ENCODE peak calls at places on chromosome 5, in nine cellular contexts. One of them, this sample, is unnamed. For H3K36me3, the result is how much of the 10 kb centered on the place peaks cover.

GRCh38 chr5:81630721-81631120 is 120.2 kb downstream of the SSBP2 start:
- DNase-seq in heart right ventricle: no peak
- DNase-seq in SK-N-SH: no peak
- DNase-seq in breast epithelium: no peak
- DNase-seq in psoas muscle: no peak
- DNase-seq in left ventricle myocardium inferior: no peak
- DNase-seq in PC-9: no peak
- DNase-seq in adrenal gland: no peak
- DNase-seq in brain microvascular endothelial cell: no peak
- DNase-seq in this sample: no peak

GRCh38 chr5:103755974-103756373 is 193.4 kb upstream of the NUDT12 start:
- DNase-seq in psoas muscle: no peak
- DNase-seq in brain microvascular endothelial cell: no peak
- DNase-seq in breast epithelium: no peak
- DNase-seq in left ventricle myocardium inferior: no peak
- DNase-seq in PC-9: no peak
- DNase-seq in heart right ventricle: no peak
- DNase-seq in SK-N-SH: peak
- DNase-seq in adrenal gland: no peak
- DNase-seq in this sample: no peak

GRCh38 chr5:10111575-10111974 is 138.1 kb downstream of the ATPSCKMT start:
- DNase-seq in brain microvascular endothelial cell: peak
- DNase-seq in heart right ventricle: no peak
- DNase-seq in psoas muscle: no peak
- DNase-seq in PC-9: no peak
- DNase-seq in breast epithelium: no peak
- DNase-seq in left ventricle myocardium inferior: no peak
- DNase-seq in SK-N-SH: peak
- DNase-seq in adrenal gland: peak
- DNase-seq in this sample: peak

GRCh38 chr5:143506881-143507552 is 103.5 kb upstream of the NR3C1 start:
- DNase-seq in psoas muscle: no peak
- DNase-seq in PC-9: peak
- DNase-seq in SK-N-SH: no peak
- DNase-seq in breast epithelium: peak
- DNase-seq in heart right ventricle: no peak
- DNase-seq in adrenal gland: peak
- DNase-seq in brain microvascular endothelial cell: peak
- DNase-seq in left ventricle myocardium inferior: no peak
- DNase-seq in this sample: no peak

GRCh38 chr5:51838459-51839253 is 455.4 kb downstream of the ISL1 start:
- DNase-seq in psoas muscle: no peak
- DNase-seq in breast epithelium: no peak
- DNase-seq in SK-N-SH: no peak
- DNase-seq in left ventricle myocardium inferior: no peak
- DNase-seq in brain microvascular endothelial cell: no peak
- DNase-seq in PC-9: no peak
- DNase-seq in heart right ventricle: no peak
- DNase-seq in adrenal gland: no peak
- DNase-seq in this sample: no peak

GRCh38 chr5:41004931-41005330 is 66.2 kb downstream of the MROH2B start:
- DNase-seq in adrenal gland: no peak
- DNase-seq in brain microvascular endothelial cell: no peak
- DNase-seq in left ventricle myocardium inferior: no peak
- DNase-seq in SK-N-SH: no peak
- DNase-seq in psoas muscle: no peak
- DNase-seq in breast epithelium: no peak
- DNase-seq in PC-9: no peak
- DNase-seq in heart right ventricle: no peak
- DNase-seq in this sample: no peak

GRCh38 chr5:155954739-155955445 is 372.1 kb upstream of the SGCD start:
- DNase-seq in left ventricle myocardium inferior: no peak
- DNase-seq in PC-9: no peak
- DNase-seq in breast epithelium: no peak
- DNase-seq in adrenal gland: no peak
- DNase-seq in psoas muscle: no peak
- DNase-seq in brain microvascular endothelial cell: no peak
- DNase-seq in heart right ventricle: no peak
- DNase-seq in SK-N-SH: no peak
- DNase-seq in this sample: no peak

GRCh38 chr5:4651811-4652565 is 488.1 kb upstream of the ADAMTS16 start:
- DNase-seq in SK-N-SH: no peak
- DNase-seq in left ventricle myocardium inferior: no peak
- DNase-seq in psoas muscle: no peak
- DNase-seq in brain microvascular endothelial cell: no peak
- DNase-seq in adrenal gland: no peak
- DNase-seq in PC-9: no peak
- DNase-seq in breast epithelium: no peak
- DNase-seq in heart right ventricle: no peak
- DNase-seq in this sample: no peak

GRCh38 chr5:169914766-169915165 is 65.5 kb downstream of the INSYN2B start:
- DNase-seq in PC-9: no peak
- DNase-seq in left ventricle myocardium inferior: peak
- DNase-seq in brain microvascular endothelial cell: peak
- DNase-seq in psoas muscle: peak
- DNase-seq in adrenal gland: peak
- DNase-seq in heart right ventricle: no peak
- DNase-seq in breast epithelium: peak
- DNase-seq in SK-N-SH: no peak
- DNase-seq in this sample: no peak

GRCh38 chr5:56649569-56649968 is 165.8 kb upstream of the MAP3K1 start:
- DNase-seq in heart right ventricle: peak
- DNase-seq in brain microvascular endothelial cell: no peak
- DNase-seq in PC-9: no peak
- DNase-seq in adrenal gland: no peak
- DNase-seq in breast epithelium: no peak
- DNase-seq in SK-N-SH: peak
- DNase-seq in psoas muscle: peak
- DNase-seq in left ventricle myocardium inferior: peak
- DNase-seq in this sample: peak

GRCh38 chr5:133261993-133262392 is 210.2 kb downstream of the HSPA4 start:
- DNase-seq in brain microvascular endothelial cell: no peak
- DNase-seq in adrenal gland: no peak
- DNase-seq in left ventricle myocardium inferior: no peak
- DNase-seq in breast epithelium: no peak
- DNase-seq in PC-9: no peak
- DNase-seq in heart right ventricle: no peak
- DNase-seq in psoas muscle: no peak
- DNase-seq in SK-N-SH: no peak
- DNase-seq in this sample: no peak

GRCh38 chr5:78611161-78611605 is 37.4 kb downstream of the LHFPL2 start:
- DNase-seq in psoas muscle: no peak
- DNase-seq in SK-N-SH: no peak
- DNase-seq in breast epithelium: no peak
- DNase-seq in brain microvascular endothelial cell: no peak
- DNase-seq in heart right ventricle: no peak
- DNase-seq in left ventricle myocardium inferior: no peak
- DNase-seq in PC-9: no peak
- DNase-seq in adrenal gland: no peak
- DNase-seq in this sample: no peak

GRCh38 chr5:1732955-1733354 is 66.7 kb downstream of the MRPL36 start:
- DNase-seq in heart right ventricle: no peak
- DNase-seq in breast epithelium: no peak
- DNase-seq in brain microvascular endothelial cell: no peak
- DNase-seq in left ventricle myocardium inferior: no peak
- DNase-seq in adrenal gland: no peak
- DNase-seq in PC-9: no peak
- DNase-seq in SK-N-SH: peak
- DNase-seq in psoas muscle: no peak
- DNase-seq in this sample: no peak

GRCh38 chr5:37839441-37840035 is 303 bp downstream of the GDNF start:
- DNase-seq in heart right ventricle: peak
- DNase-seq in left ventricle myocardium inferior: peak
- DNase-seq in breast epithelium: no peak
- DNase-seq in brain microvascular endothelial cell: peak
- DNase-seq in psoas muscle: peak
- DNase-seq in SK-N-SH: peak
- DNase-seq in adrenal gland: peak
- DNase-seq in PC-9: no peak
- DNase-seq in this sample: peak

GRCh38 chr5:32852535-32852934 is 141.4 kb downstream of the NPR3 start:
- DNase-seq in SK-N-SH: no peak
- DNase-seq in psoas muscle: peak
- DNase-seq in adrenal gland: peak
- DNase-seq in left ventricle myocardium inferior: peak
- DNase-seq in brain microvascular endothelial cell: peak
- DNase-seq in breast epithelium: no peak
- DNase-seq in heart right ventricle: peak
- DNase-seq in PC-9: no peak
- DNase-seq in this sample: no peak

GRCh38 chr5:86999951-87000350 is 267.7 kb upstream of the RASA1 start:
- DNase-seq in brain microvascular endothelial cell: no peak
- DNase-seq in heart right ventricle: no peak
- DNase-seq in adrenal gland: no peak
- DNase-seq in PC-9: no peak
- DNase-seq in left ventricle myocardium inferior: no peak
- DNase-seq in SK-N-SH: no peak
- DNase-seq in psoas muscle: no peak
- DNase-seq in breast epithelium: no peak
- DNase-seq in this sample: no peak

GRCh38 chr5:176560364-176560763 is 11.2 kb downstream of the CDHR2 start:
- DNase-seq in psoas muscle: no peak
- DNase-seq in breast epithelium: no peak
- DNase-seq in heart right ventricle: no peak
- DNase-seq in SK-N-SH: no peak
- DNase-seq in adrenal gland: no peak
- DNase-seq in left ventricle myocardium inferior: no peak
- DNase-seq in brain microvascular endothelial cell: no peak
- DNase-seq in PC-9: no peak
- DNase-seq in this sample: no peak

GRCh38 chr5:149838881-149839739 is 105.5 kb downstream of the PDE6A start:
- DNase-seq in heart right ventricle: no peak
- DNase-seq in left ventricle myocardium inferior: no peak
- DNase-seq in PC-9: peak
- DNase-seq in psoas muscle: no peak
- DNase-seq in SK-N-SH: no peak
- DNase-seq in adrenal gland: peak
- DNase-seq in breast epithelium: no peak
- DNase-seq in brain microvascular endothelial cell: peak
- DNase-seq in this sample: no peak

GRCh38 chr5:17143335-17143734 is 74.1 kb upstream of the BASP1 start:
- DNase-seq in heart right ventricle: no peak
- DNase-seq in SK-N-SH: no peak
- DNase-seq in left ventricle myocardium inferior: no peak
- DNase-seq in brain microvascular endothelial cell: no peak
- DNase-seq in PC-9: no peak
- DNase-seq in adrenal gland: no peak
- DNase-seq in breast epithelium: no peak
- DNase-seq in psoas muscle: no peak
- DNase-seq in this sample: no peak

GRCh38 chr5:50559955-50560354 is 106.5 kb upstream of the PARP8 start:
- DNase-seq in SK-N-SH: no peak
- DNase-seq in psoas muscle: no peak
- DNase-seq in heart right ventricle: no peak
- DNase-seq in left ventricle myocardium inferior: no peak
- DNase-seq in adrenal gland: no peak
- DNase-seq in brain microvascular endothelial cell: no peak
- DNase-seq in PC-9: no peak
- DNase-seq in breast epithelium: no peak
- DNase-seq in this sample: no peak

GRCh38 chr5:180284161-180284560 is 7.7 kb downstream of the MAPK9 start:
- DNase-seq in left ventricle myocardium inferior: no peak
- DNase-seq in brain microvascular endothelial cell: no peak
- DNase-seq in adrenal gland: no peak
- DNase-seq in heart right ventricle: no peak
- DNase-seq in psoas muscle: no peak
- DNase-seq in breast epithelium: no peak
- DNase-seq in SK-N-SH: no peak
- DNase-seq in PC-9: no peak
- DNase-seq in this sample: no peak
- TF ChIP-seq CTCF in left ventricle myocardium inferior: no peak
- TF ChIP-seq CTCF in brain microvascular endothelial cell: no peak
- TF ChIP-seq CTCF in adrenal gland: no peak
- TF ChIP-seq CTCF in heart right ventricle: no peak
- TF ChIP-seq CTCF in psoas muscle: no peak
- TF ChIP-seq CTCF in breast epithelium: no peak
- TF ChIP-seq CTCF in SK-N-SH: no peak
- TF ChIP-seq CTCF in PC-9: no peak
- TF ChIP-seq CTCF in this sample: no peak

GRCh38 chr5:96986450-96986849 is 50.6 kb downstream of the LNPEP start:
- DNase-seq in left ventricle myocardium inferior: no peak
- DNase-seq in adrenal gland: no peak
- DNase-seq in heart right ventricle: no peak
- DNase-seq in breast epithelium: no peak
- DNase-seq in brain microvascular endothelial cell: no peak
- DNase-seq in PC-9: no peak
- DNase-seq in SK-N-SH: no peak
- DNase-seq in psoas muscle: no peak
- DNase-seq in this sample: no peak
- H3K36me3 ChIP-seq in left ventricle myocardium inferior: half or more
- H3K36me3 ChIP-seq in adrenal gland: under half
- H3K36me3 ChIP-seq in heart right ventricle: under half
- H3K36me3 ChIP-seq in breast epithelium: under half
- H3K36me3 ChIP-seq in brain microvascular endothelial cell: under half
- H3K36me3 ChIP-seq in PC-9: under half
- H3K36me3 ChIP-seq in SK-N-SH: under half
- H3K36me3 ChIP-seq in psoas muscle: half or more
- H3K36me3 ChIP-seq in this sample: under half

DNA sequence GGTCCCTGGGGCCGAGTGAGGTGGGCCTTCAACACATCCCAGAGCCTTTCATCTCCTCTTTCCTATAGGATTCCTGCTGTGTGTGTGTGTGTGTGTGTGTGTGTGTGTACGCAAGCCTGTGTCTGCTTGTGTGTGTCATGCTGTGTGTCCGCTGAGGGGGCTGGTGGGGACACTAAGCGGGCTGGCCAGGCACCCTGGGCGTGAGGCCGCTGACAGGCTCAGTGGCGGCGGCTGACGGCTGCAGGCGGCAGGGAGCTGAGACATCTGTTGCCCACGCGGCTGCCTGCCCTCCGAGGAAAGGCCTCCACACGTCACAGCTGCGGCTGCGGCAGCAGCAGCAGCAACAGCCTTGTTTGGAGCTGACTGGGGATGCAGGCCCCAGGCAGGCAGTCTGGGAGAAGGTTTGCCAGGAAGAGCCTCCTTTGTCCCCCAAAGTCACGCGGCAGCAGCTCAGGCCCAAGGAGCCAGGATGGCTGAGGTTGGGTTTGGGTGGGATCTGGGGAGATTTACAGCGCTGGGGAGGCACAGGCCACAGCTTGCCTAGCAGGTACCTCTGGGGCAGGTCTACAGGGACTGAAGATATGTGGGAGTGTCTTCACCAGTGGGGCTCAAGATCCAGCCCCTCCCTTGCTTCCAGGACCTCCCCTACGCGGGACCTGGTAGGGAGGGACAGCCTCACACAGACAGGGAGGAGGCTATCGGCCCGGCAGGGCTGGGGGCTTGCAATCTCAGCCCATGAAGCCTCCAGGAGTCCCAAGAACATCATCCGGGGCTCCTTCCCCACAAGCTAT is 1.8 kb downstream of the PDLIM4 start:
- DNase-seq in psoas muscle: peak
- DNase-seq in left ventricle myocardium inferior: peak
- DNase-seq in heart right ventricle: peak
- DNase-seq in breast epithelium: peak
- DNase-seq in brain microvascular endothelial cell: peak
- DNase-seq in SK-N-SH: peak
- DNase-seq in PC-9: no peak
- DNase-seq in adrenal gland: peak
- DNase-seq in this sample: peak
- H3K4me3 ChIP-seq in psoas muscle: peak
- H3K4me3 ChIP-seq in left ventricle myocardium inferior: peak
- H3K4me3 ChIP-seq in heart right ventricle: no peak
- H3K4me3 ChIP-seq in breast epithelium: peak
- H3K4me3 ChIP-seq in brain microvascular endothelial cell: peak
- H3K4me3 ChIP-seq in SK-N-SH: peak
- H3K4me3 ChIP-seq in PC-9: no peak
- H3K4me3 ChIP-seq in adrenal gland: no peak
- H3K4me3 ChIP-seq in this sample: peak

GRCh38 chr5:122468351-122469111 is 156.5 kb downstream of the SNCAIP start:
- DNase-seq in PC-9: no peak
- DNase-seq in brain microvascular endothelial cell: no peak
- DNase-seq in SK-N-SH: no peak
- DNase-seq in left ventricle myocardium inferior: no peak
- DNase-seq in breast epithelium: no peak
- DNase-seq in psoas muscle: no peak
- DNase-seq in heart right ventricle: no peak
- DNase-seq in adrenal gland: no peak
- DNase-seq in this sample: no peak
- TF ChIP-seq CTCF in PC-9: no peak
- TF ChIP-seq CTCF in brain microvascular endothelial cell: peak
- TF ChIP-seq CTCF in SK-N-SH: peak
- TF ChIP-seq CTCF in left ventricle myocardium inferior: no peak
- TF ChIP-seq CTCF in breast epithelium: no peak
- TF ChIP-seq CTCF in psoas muscle: no peak
- TF ChIP-seq CTCF in heart right ventricle: no peak
- TF ChIP-seq CTCF in adrenal gland: no peak
- TF ChIP-seq CTCF in this sample: peak

This sample was measured in BE2C.